ENCODE peak calls at places on chromosomes 12 and 14, in eight cellular contexts. M is upper lobe of left lung; T is psoas muscle; X is HL-60; Y is AG04450; Z is K562; F is GM12865; C is CD4-positive, alpha-beta T cell. Q is an unnamed sample.

GRCh38 chr12:46473634-46474201 is 101.1 kb upstream of the SLC38A2 start:
- DNase-seq in M (peak; percentile 88), T (peak; percentile 58), X (peak; percentile 72), Y (peak; percentile 87), Z (peak; percentile 56), F (peak; percentile 46), C (no peak), Q (no peak)

GRCh38 chr12:49545815-49546214 is 7.0 kb downstream of the KCNH3 start:
- DNase-seq in M (no peak), T (no peak), X (no peak), Y (no peak), Z (no peak), F (no peak), C (no peak), Q (no peak)

GRCh38 chr12:122062832-122063690 is 15.5 kb upstream of the MLXIP start:
- DNase-seq in M (peak; percentile 55), T (no peak), X (peak; percentile 38), Y (no peak), Z (peak; percentile 59), F (no peak), C (no peak), Q (no peak)

GRCh38 chr12:107027304-107028053 is 40.5 kb upstream of the MTERF2 start:
- DNase-seq in M (no peak), T (no peak), X (no peak), Y (peak; percentile 70), Z (no peak), F (peak; percentile 72), C (no peak), Q (no peak)

GRCh38 chr14:65704850-65705249 is 292.3 kb downstream of the FUT8 start:
- DNase-seq in M (no peak), T (no peak), X (no peak), Y (no peak), Z (no peak), F (peak; percentile 48), C (no peak), Q (no peak)

GRCh38 chr12:39503445-39503844 is 60.5 kb upstream of the KIF21A start:
- DNase-seq in M (no peak), T (no peak), X (no peak), Y (no peak), Z (no peak), F (no peak), C (no peak), Q (no peak)

GRCh38 chr12:29228474-29229157 is 79.5 kb downstream of the FAR2 start:
- DNase-seq in M (no peak), T (no peak), X (no peak), Y (no peak), Z (no peak), F (no peak), C (no peak), Q (no peak)

GRCh38 chr14:91778217-91778616 is 46.3 kb upstream of the CATSPERB start:
- DNase-seq in M (no peak), T (no peak), X (no peak), Y (no peak), Z (no peak), F (no peak), C (no peak), Q (no peak)

GRCh38 chr12:45268672-45269406 is 52.9 kb downstream of the ANO6 start:
- DNase-seq in M (peak; percentile 60), T (peak; percentile 80), X (no peak), Y (peak; percentile 61), Z (peak; percentile 50), F (peak; percentile 34), C (no peak), Q (no peak)

GRCh38 chr12:81520064-81520945 is 238.8 kb downstream of the PPFIA2 start:
- DNase-seq in M (no peak), T (no peak), X (no peak), Y (no peak), Z (no peak), F (peak; percentile 10), C (no peak), Q (no peak)

GRCh38 chr12:24977711-24978110 is 28.8 kb upstream of the BCAT1 start:
- DNase-seq in M (no peak), T (no peak), X (no peak), Y (no peak), Z (no peak), F (no peak), C (no peak), Q (no peak)

GRCh38 chr14:29243355-29243754 is 476.8 kb downstream of the FOXG1 start:
- DNase-seq in M (no peak), T (no peak), X (no peak), Y (no peak), Z (no peak), F (no peak), C (no peak), Q (no peak)

GRCh38 chr12:57093412-57094193 is 4.7 kb downstream of the NAB2 start:
- DNase-seq in M (peak; percentile 74), T (peak; percentile 78), X (no peak), Y (peak; percentile 79), Z (peak; percentile 93), F (peak; percentile 77), C (peak; percentile 53), Q (peak; percentile 49)

GRCh38 chr14:72549026-72549425 is 344.9 kb downstream of the DPF3 start:
- DNase-seq in M (no peak), T (no peak), X (no peak), Y (no peak), Z (no peak), F (no peak), C (no peak), Q (no peak)

GRCh38 chr12:65656904-65657351 is 167.4 kb upstream of the HMGA2 start:
- DNase-seq in M (no peak), T (no peak), X (peak; percentile 29), Y (peak; percentile 89), Z (peak; percentile 26), F (peak; percentile 36), C (no peak), Q (no peak)

GRCh38 chr14:61229475-61229888 is 51.7 kb downstream of the TMEM30B start:
- DNase-seq in M (no peak), T (no peak), X (no peak), Y (no peak), Z (no peak), F (no peak), C (no peak), Q (no peak)

GRCh38 chr14:61525293-61526011 is 169.9 kb upstream of the HIF1A start:
- DNase-seq in M (peak; percentile 93), T (peak; percentile 68), X (peak; percentile 37), Y (no peak), Z (no peak), F (peak; percentile 89), C (peak; percentile 42), Q (no peak)

GRCh38 chr12:34292736-34293625 is 270.7 kb downstream of the ALG10 start:
- DNase-seq in M (no peak), T (peak; percentile 16), X (no peak), Y (no peak), Z (peak; percentile 42), F (no peak), C (no peak), Q (no peak)

GRCh38 chr12:127334324-127334723 is 932.6 kb upstream of the TMEM132C start:
- DNase-seq in M (no peak), T (no peak), X (no peak), Y (no peak), Z (no peak), F (no peak), C (no peak), Q (no peak)

GRCh38 chr12:123085730-123086487 is 65.0 kb downstream of the PITPNM2 start:
- DNase-seq in M (peak; percentile 75), T (peak; percentile 84), X (no peak), Y (no peak), Z (no peak), F (no peak), C (no peak), Q (no peak)
- TF ChIP-seq CTCF in M (peak; percentile 39), T (no peak), X (no peak), Y (no peak), Z (no peak), F (no peak), C (no peak), Q (no peak)

DNA sequence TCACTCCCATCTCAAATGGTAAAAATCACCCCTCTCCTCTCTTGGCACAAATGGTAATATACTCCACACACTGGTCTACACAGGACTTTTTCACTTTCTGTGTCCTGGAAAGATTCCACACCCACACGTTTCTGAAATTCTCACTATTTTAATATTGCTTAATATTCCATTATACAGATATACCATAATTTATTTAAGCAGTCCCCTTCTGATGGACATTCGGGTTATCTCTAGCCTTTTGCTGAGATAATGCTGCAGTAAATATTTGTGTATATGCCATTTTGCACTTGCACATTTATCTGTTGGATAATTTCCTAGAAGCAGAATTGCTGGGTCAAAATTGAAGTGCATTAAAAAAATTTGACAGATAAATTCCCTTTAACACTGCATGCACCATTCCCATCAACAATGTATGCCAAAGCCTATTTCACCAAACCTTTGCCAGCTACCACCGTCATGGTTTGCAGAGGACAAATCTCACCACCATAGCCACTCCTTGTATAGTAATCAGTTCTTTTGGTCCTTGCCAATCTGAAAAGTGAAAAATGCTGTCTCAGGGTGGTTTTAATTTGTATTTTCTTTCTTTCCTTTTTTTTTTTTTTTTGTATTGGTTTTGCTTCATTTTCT is 15.5 kb upstream of the COL2A1 start:
- DNase-seq in M (no peak), T (no peak), X (no peak), Y (no peak), Z (no peak), F (no peak), C (no peak), Q (no peak)
- TF ChIP-seq CTCF in M (no peak), T (no peak), X (no peak), Y (no peak), Z (no peak), F (no peak), C (no peak), Q (no peak)

GRCh38 chr12:30989754-30990153 is 63.2 kb downstream of the TSPAN11 start:
- DNase-seq in M (no peak), T (no peak), X (no peak), Y (no peak), Z (peak; percentile 33), F (peak; percentile 69), C (no peak), Q (no peak)
- TF ChIP-seq CTCF in M (peak; percentile 24), T (peak; percentile 12), X (no peak), Y (peak; percentile 24), Z (peak; percentile 35), F (peak; percentile 40), C (no peak), Q (no peak)

DNA sequence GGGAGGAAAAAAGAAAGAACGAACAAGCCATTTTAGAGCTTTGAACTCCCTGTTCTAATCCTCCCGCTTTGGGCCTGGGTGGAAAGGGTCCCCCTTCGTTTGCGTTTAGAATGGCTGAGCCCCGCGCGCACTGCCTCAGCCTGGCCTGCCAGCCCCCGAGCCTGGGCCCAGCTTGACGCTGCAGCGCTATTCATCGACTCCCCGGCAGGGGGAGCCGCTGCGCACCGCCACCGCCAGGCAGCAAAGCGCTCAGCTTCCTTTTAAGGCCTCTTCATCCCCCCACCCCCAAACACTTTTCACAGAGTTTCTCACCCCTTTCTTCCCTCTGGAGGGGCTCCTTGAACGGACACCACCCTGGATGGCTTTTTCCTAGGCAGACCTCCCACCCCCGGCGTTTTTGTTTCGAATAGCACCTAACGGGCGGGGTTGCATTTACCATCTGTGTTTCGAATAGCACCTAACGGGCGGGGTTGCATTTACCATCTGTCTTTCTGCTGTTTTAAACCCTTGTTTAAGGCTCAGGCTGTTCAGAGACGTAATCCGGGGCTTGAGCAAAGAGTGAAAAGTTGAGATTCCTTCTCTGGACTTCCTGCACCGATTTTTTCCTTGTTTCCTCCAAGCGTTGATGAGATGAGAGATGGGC is 56.4 kb upstream of the PIWIL1 start:
- DNase-seq in M (no peak), T (peak; percentile 69), X (no peak), Y (no peak), Z (peak; percentile 66), F (peak; percentile 3), C (peak; percentile 22), Q (peak; percentile 27)
- TF ChIP-seq CTCF in M (peak; percentile 63), T (peak; percentile 69), X (no peak), Y (peak; percentile 8), Z (peak; percentile 88), F (peak; percentile 55), C (peak; percentile 76), Q (no peak)

Q was measured in activated B cell treated with CpG ODN at 0.5 μM for 24 hours.